ENCODE peak calls at places on chromosomes 13 and 19, in four cellular contexts. N is stimulated activated CD4-positive, alpha-beta T cell treated with anti-CD3 and anti-CD28 coated beads, Interleukin-4, amount 100 ng/mL, for 4 hours; U is NCI-H2029 treated with DMSO at 0.1 percent for 48 hours; T is kidney glomerular epithelial cell. W is an unnamed sample.

GRCh38 chr13:20703785-20704458 is 423 bp downstream of the IL17D start:
- DNase-seq in N (peak), U (no peak), T (peak), W (peak)

GRCh38 chr13:27263438-27263837 is 7.2 kb upstream of the RASL11A start:
- DNase-seq in N (no peak), U (no peak), T (no peak), W (no peak)

GRCh38 chr19:33251526-33252090 is 26.0 kb upstream of the SLC7A10 start:
- DNase-seq in N (no peak), U (no peak), T (no peak), W (no peak)

GRCh38 chr13:35729926-35730627 is 253.6 kb upstream of the MAB21L1 start:
- DNase-seq in N (no peak), U (no peak), T (no peak), W (no peak)

GRCh38 chr19:58544591-58545285 is 874 bp downstream of the TRIM28 start:
- DNase-seq in N (peak), U (no peak), T (no peak), W (no peak)

GRCh38 chr19:45935267-45935666 is 20.7 kb upstream of the NANOS2 start:
- DNase-seq in N (no peak), U (no peak), T (no peak), W (no peak)

GRCh38 chr19:35755550-35756371 is 1.1 kb downstream of the HSPB6 start:
- DNase-seq in N (peak), U (no peak), T (no peak), W (no peak)

GRCh38 chr19:2814426-2814825 is 5.2 kb upstream of the ZNF554 start:
- DNase-seq in N (no peak), U (no peak), T (no peak), W (no peak)

GRCh38 chr13:51825681-51826254 is 19.2 kb downstream of the TMEM272 start:
- DNase-seq in N (no peak), U (no peak), T (no peak), W (no peak)

GRCh38 chr19:51572415-51572814 is 1.3 kb downstream of the ZNF175 start:
- DNase-seq in N (no peak), U (no peak), T (no peak), W (no peak)

GRCh38 chr19:33767898-33768413 is 28.7 kb upstream of the KCTD15 start:
- DNase-seq in N (peak), U (no peak), T (no peak), W (no peak)

GRCh38 chr19:4474504-4475136 is 2.5 kb downstream of the HDGFL2 start:
- DNase-seq in N (no peak), U (no peak), T (peak), W (no peak)

GRCh38 chr13:78137404-78138142 is 218.9 kb upstream of the EDNRB start:
- DNase-seq in N (no peak), U (peak), T (peak), W (peak)

GRCh38 chr19:1066251-1066747 is 668 bp upstream of the ARHGAP45 start:
- DNase-seq in N (no peak), U (no peak), T (no peak), W (no peak)

GRCh38 chr13:101305981-101306411 is 110.3 kb downstream of the NALCN start:
- DNase-seq in N (no peak), U (no peak), T (no peak), W (no peak)

GRCh38 chr13:42970824-42971669 is 21.0 kb downstream of the EPSTI1 start:
- DNase-seq in N (peak), U (no peak), T (peak), W (no peak)

GRCh38 chr19:4581381-4582111 is 22.1 kb upstream of the SEMA6B start:
- DNase-seq in N (peak), U (no peak), T (no peak), W (no peak)

GRCh38 chr19:44608391-44608821 is 5.0 kb upstream of the IGSF23 start:
- DNase-seq in N (no peak), U (peak), T (no peak), W (no peak)

GRCh38 chr13:34458756-34459462 is 483.2 kb upstream of the NBEA start:
- DNase-seq in N (no peak), U (peak), T (no peak), W (no peak)

GRCh38 chr13:50080158-50080855 is 65.1 kb downstream of the KCNRG start:
- DNase-seq in N (no peak), U (no peak), T (peak), W (no peak)

GRCh38 chr19:24140099-24140498 is 53.1 kb downstream of the ZNF254 start:
- DNase-seq in N (no peak), U (peak), T (peak), W (peak)

GRCh38 chr19:3004522-3004921 is 24.6 kb downstream of the TLE2 start:
- DNase-seq in N (no peak), U (no peak), T (no peak), W (no peak)

GRCh38 chr13:34749046-34749445 is 193.0 kb upstream of the NBEA start:
- DNase-seq in N (no peak), U (no peak), T (no peak), W (no peak)

GRCh38 chr13:111044087-111044830 is 70.9 kb upstream of the ARHGEF7 start:
- DNase-seq in N (no peak), U (no peak), T (no peak), W (no peak)

GRCh38 chr13:73451120-73452029 is 392.6 kb downstream of the KLF5 start:
- DNase-seq in N (no peak), U (no peak), T (no peak), W (no peak)

GRCh38 chr13:32629866-32630265 is 43.6 kb downstream of the PDS5B start:
- DNase-seq in N (no peak), U (no peak), T (no peak), W (no peak)

GRCh38 chr19:16062789-16063188 is 13.5 kb upstream of the TPM4 start:
- DNase-seq in N (peak), U (no peak), T (no peak), W (no peak)

GRCh38 chr13:21683034-21683733 is 12.3 kb downstream of the FGF9 start:
- DNase-seq in N (no peak), U (no peak), T (peak), W (peak)

W was measured in kidney epithelial cell.